ENCODE peak calls at places on chromosomes 3 and 15, in six cellular contexts. E is mesendoderm, I is endothelial cell of umbilical vein, P is neural progenitor cell, S is neuronal stem cell, L is H1. F is an unnamed sample.
A peak's percentile ranks its signal among the peaks of the same experiment; 100 is the strongest.

GRCh38 chr3:45549961-45550360 is 44.6 kb upstream of the LIMD1 start:
- DNase-seq in E (no peak), I (no peak), P (no peak), S (no peak), L (no peak), F (no peak)

GRCh38 chr3:15205482-15205933 is 538 bp upstream of the CAPN7 start:
- DNase-seq in E (no peak), I (no peak), P (no peak), S (no peak), L (no peak), F (no peak)

GRCh38 chr15:83372434-83372873 is 74.7 kb upstream of the SH3GL3 start:
- DNase-seq in E (peak; percentile 70), I (no peak), P (peak; percentile 37), S (no peak), L (no peak), F (no peak)

GRCh38 chr3:195151866-195152526 is 119.0 kb downstream of the XXYLT1 start:
- DNase-seq in E (peak; percentile 60), I (peak; percentile 92), P (no peak), S (no peak), L (no peak), F (no peak)

GRCh38 chr3:71968491-71968890 is 183.5 kb upstream of the PROK2 start:
- DNase-seq in E (no peak), I (no peak), P (no peak), S (no peak), L (no peak), F (no peak)

GRCh38 chr3:168044049-168044448 is 51.7 kb downstream of the GOLIM4 start:
- DNase-seq in E (no peak), I (peak; percentile 33), P (no peak), S (no peak), L (no peak), F (no peak)

GRCh38 chr3:10194328-10195071 is 29.8 kb downstream of the IRAK2 start:
- DNase-seq in E (no peak), I (no peak), P (no peak), S (no peak), L (no peak), F (no peak)

GRCh38 chr3:98986073-98986472 is 84.6 kb upstream of the DCBLD2 start:
- DNase-seq in E (peak; percentile 95), I (peak; percentile 92), P (peak; percentile 79), S (peak; percentile 82), L (no peak), F (no peak)

GRCh38 chr3:186164696-186165095 is 55.8 kb upstream of the ETV5 start:
- DNase-seq in E (no peak), I (no peak), P (no peak), S (no peak), L (no peak), F (no peak)

GRCh38 chr3:125055165-125055912 is 458 bp downstream of the HEG1 start:
- DNase-seq in E (no peak), I (no peak), P (no peak), S (no peak), L (peak; percentile 68), F (peak; percentile 81)
- H3K9ac ChIP-seq in E (peak overlapping the region; percentile 87), I (peak overlapping the region; percentile 72), P (no peak overlapping the region), S (peak overlapping the region; percentile 60), L (no peak overlapping the region), F (peak overlapping the region; percentile 76)

GRCh38 chr15:90599639-90600038 is 69.9 kb downstream of the CRTC3 start:
- DNase-seq in E (no peak), I (no peak), P (no peak), S (no peak), L (no peak), F (no peak)
- H3K4me3 ChIP-seq in E (no peak overlapping the region), I (no peak overlapping the region), P (no peak overlapping the region), S (no peak overlapping the region), L (no peak overlapping the region), F (no peak overlapping the region)

GRCh38 chr3:193828477-193828876 is 235.5 kb downstream of the OPA1 start:
- DNase-seq in E (no peak), I (no peak), P (no peak), S (no peak), L (no peak), F (no peak)

GRCh38 chr3:193827831-193828230 is 234.8 kb downstream of the OPA1 start:
- DNase-seq in E (no peak), I (no peak), P (no peak), S (no peak), L (no peak), F (no peak)

GRCh38 chr3:193830791-193831191 is 237.8 kb downstream of the OPA1 start:
- DNase-seq in E (no peak), I (no peak), P (no peak), S (no peak), L (no peak), F (no peak)

GRCh38 chr3:193831495-193832455 is 238.8 kb downstream of the OPA1 start:
- DNase-seq in E (no peak), I (no peak), P (no peak), S (no peak), L (no peak), F (peak; percentile 97)

GRCh38 chr3:193829781-193830180 is 236.8 kb downstream of the OPA1 start:
- DNase-seq in E (peak; percentile 52), I (no peak), P (no peak), S (no peak), L (no peak), F (no peak)
- H3K9ac ChIP-seq in E (no peak overlapping the region), I (no peak overlapping the region), P (no peak overlapping the region), S (no peak overlapping the region), L (no peak overlapping the region), F (no peak overlapping the region)

GRCh38 chr3:157530637-157531300 is 27.6 kb upstream of the VEPH1 start:
- DNase-seq in E (no peak), I (peak; percentile 58), P (no peak), S (no peak), L (no peak), F (no peak)

GRCh38 chr3:157529751-157530150 is 26.5 kb upstream of the VEPH1 start:
- DNase-seq in E (no peak), I (peak; percentile 63), P (no peak), S (no peak), L (no peak), F (no peak)

GRCh38 chr3:157531771-157532170 is 28.6 kb upstream of the VEPH1 start:
- DNase-seq in E (no peak), I (peak; percentile 84), P (no peak), S (no peak), L (no peak), F (no peak)

GRCh38 chr3:157532529-157533297 is 29.5 kb upstream of the VEPH1 start:
- DNase-seq in E (peak; percentile 93), I (peak; percentile 94), P (peak; percentile 86), S (peak; percentile 68), L (no peak), F (no peak)

GRCh38 chr3:157531301-157531660 is 28.1 kb upstream of the VEPH1 start:
- DNase-seq in E (no peak), I (peak; percentile 71), P (no peak), S (no peak), L (no peak), F (no peak)
- H3K4me3 ChIP-seq in E (no peak overlapping the region), I (peak overlapping the region; percentile 96), P (no peak overlapping the region), S (no peak overlapping the region), L (no peak overlapping the region), F (no peak overlapping the region)

F was measured in kidney.